ENCODE peak calls at places on chromosome 9, in ten cellular contexts. I, P, V, W, G, J, T, K, U and B are unnamed samples.
A peak's percentile ranks its signal among the peaks of the same experiment; 100 is the strongest.

GRCh38 chr9:121819511-121820231 is 168.2 kb downstream of the DAB2IP start:
- DNase-seq in J (peak; percentile 25), I (peak; percentile 34), W (no peak), K (peak; percentile 22), V (peak; percentile 63), P (no peak), G (no peak), T (peak; percentile 33), U (no peak), B (no peak)

GRCh38 chr9:124356745-124357390 is 58.4 kb downstream of the PSMB7 start:
- DNase-seq in J (no peak), P (no peak), K (no peak), G (no peak), V (no peak), T (no peak), W (no peak), I (no peak), U (peak; percentile 17), B (no peak)

GRCh38 chr9:93154293-93154903 is 20.3 kb upstream of the NINJ1 start:
- DNase-seq in V (no peak), U (no peak), P (peak; percentile 59), I (no peak), W (no peak), K (no peak), J (no peak), G (no peak), T (peak; percentile 38), B (no peak)

GRCh38 chr9:79847074-79847473 is 275.3 kb downstream of the TLE4 start:
- DNase-seq in J (no peak), P (no peak), K (no peak), U (no peak), G (no peak), V (no peak), I (no peak), T (no peak), W (no peak), B (no peak)

GRCh38 chr9:684055-684949 is 157.2 kb upstream of the DMRT1 start:
- DNase-seq in J (peak; percentile 89), U (no peak), G (no peak), I (no peak), K (peak; percentile 33), T (peak; percentile 81), W (no peak), V (peak; percentile 81), P (no peak), B (no peak)

GRCh38 chr9:83457005-83457404 is 81.2 kb downstream of the FRMD3 start:
- DNase-seq in W (no peak), J (no peak), U (no peak), P (no peak), G (no peak), V (no peak), T (no peak), K (no peak), I (no peak), B (no peak)

GRCh38 chr9:124266826-124267201 is 9.1 kb downstream of the NEK6 start:
- DNase-seq in P (no peak), V (no peak), U (no peak), I (no peak), W (no peak), J (peak; percentile 29), K (no peak), G (no peak), T (no peak), B (no peak)

GRCh38 chr9:117747571-117747970 is 43.4 kb downstream of the TLR4 start:
- DNase-seq in J (no peak), I (no peak), K (no peak), P (no peak), G (no peak), U (no peak), T (no peak), W (no peak), V (no peak), B (no peak)

GRCh38 chr9:116269250-116269649 is 115.7 kb downstream of the PAPPA start:
- DNase-seq in W (no peak), P (no peak), V (no peak), J (no peak), I (no peak), U (no peak), K (peak; percentile 55), T (peak; percentile 11), G (no peak), B (no peak)

GRCh38 chr9:90274725-90275124 is 367.9 kb downstream of the DIRAS2 start:
- DNase-seq in W (no peak), K (no peak), G (no peak), J (no peak), V (no peak), P (no peak), I (no peak), T (no peak), U (no peak), B (no peak)

GRCh38 chr9:29691145-29691544 is 2117.9 kb upstream of the C9orf72 start:
- DNase-seq in T (no peak), P (no peak), W (no peak), U (no peak), K (no peak), I (no peak), V (no peak), J (no peak), G (no peak), B (no peak)

GRCh38 chr9:99222416-99223280 is 566 bp downstream of the SEC61B start:
- DNase-seq in P (no peak), W (no peak), T (no peak), J (no peak), G (no peak), I (no peak), K (peak; percentile 29), U (no peak), V (peak; percentile 36), B (no peak)

GRCh38 chr9:97858393-97858713 is 5.3 kb downstream of the FOXE1 start:
- DNase-seq in V (no peak), W (no peak), G (no peak), K (no peak), J (no peak), P (no peak), T (no peak), U (no peak), I (no peak), B (no peak)

GRCh38 chr9:130008577-130008976 is 34.4 kb downstream of the FNBP1 start:
- DNase-seq in I (no peak), T (no peak), G (no peak), V (no peak), K (no peak), P (no peak), J (no peak), W (no peak), U (no peak), B (no peak)

GRCh38 chr9:110531776-110532175 is 47.8 kb downstream of the SVEP1 start:
- DNase-seq in V (peak; percentile 55), I (no peak), K (no peak), T (peak; percentile 31), G (no peak), U (no peak), J (peak; percentile 56), W (no peak), P (no peak), B (no peak)

GRCh38 chr9:108367188-108367587 is 488.6 kb downstream of the ACTL7B start:
- DNase-seq in G (no peak), U (no peak), T (no peak), P (no peak), J (no peak), K (no peak), V (no peak), I (no peak), W (no peak), B (no peak)

GRCh38 chr9:86557063-86557766 is 203.0 kb upstream of the TUT7 start:
- DNase-seq in W (peak; percentile 67), K (peak; percentile 82), J (peak; percentile 82), G (no peak), P (no peak), V (peak; percentile 98), T (no peak), I (no peak), U (no peak), B (no peak)

GRCh38 chr9:137614631-137615386 is 4.0 kb upstream of the EHMT1 start:
- DNase-seq in T (no peak), W (no peak), J (no peak), V (no peak), U (peak; percentile 64), K (no peak), P (no peak), G (no peak), I (peak; percentile 76), B (no peak)
- TF ChIP-seq CTCF in T (no peak), W (no peak), J (no peak), V (no peak), U (no peak), K (peak; percentile 16), P (no peak), G (no peak), I (no peak), B (no peak)

GRCh38 chr9:10104796-10105195 is 508.0 kb downstream of the PTPRD start:
- DNase-seq in V (no peak), W (no peak), T (no peak), U (no peak), J (no peak), K (no peak), G (no peak), P (no peak), I (no peak), B (no peak)
- TF ChIP-seq CTCF in V (no peak), W (no peak), T (no peak), U (no peak), J (no peak), K (no peak), G (no peak), P (no peak), I (no peak), B (no peak)

DNA sequence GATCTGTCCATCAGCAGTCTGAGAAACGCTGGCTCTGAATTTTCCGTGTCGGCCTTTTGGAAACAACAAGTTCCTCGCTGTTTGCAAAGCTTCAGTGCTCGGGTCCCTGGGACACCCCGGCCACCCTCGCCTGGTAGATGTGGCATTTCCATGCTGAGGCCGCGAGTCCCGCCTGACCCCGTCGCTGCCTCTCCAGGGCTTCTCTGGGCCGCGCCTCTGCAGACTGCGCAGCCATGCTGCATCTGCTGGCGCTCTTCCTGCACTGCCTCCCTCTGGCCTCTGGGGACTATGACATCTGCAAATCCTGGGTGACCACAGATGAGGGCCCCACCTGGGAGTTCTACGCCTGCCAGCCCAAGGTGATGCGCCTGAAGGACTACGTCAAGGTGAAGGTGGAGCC is 4.7 kb downstream of the NTNG2 start:
- DNase-seq in U (no peak), J (no peak), V (no peak), I (no peak), T (peak; percentile 15), K (no peak), W (no peak), P (no peak), G (no peak), B (no peak)
- TF ChIP-seq CTCF in U (no peak), J (peak; percentile 32), V (peak; percentile 22), I (no peak), T (peak; percentile 50), K (peak; percentile 62), W (no peak), P (peak; percentile 54), G (peak; percentile 11), B (no peak)

DNA sequence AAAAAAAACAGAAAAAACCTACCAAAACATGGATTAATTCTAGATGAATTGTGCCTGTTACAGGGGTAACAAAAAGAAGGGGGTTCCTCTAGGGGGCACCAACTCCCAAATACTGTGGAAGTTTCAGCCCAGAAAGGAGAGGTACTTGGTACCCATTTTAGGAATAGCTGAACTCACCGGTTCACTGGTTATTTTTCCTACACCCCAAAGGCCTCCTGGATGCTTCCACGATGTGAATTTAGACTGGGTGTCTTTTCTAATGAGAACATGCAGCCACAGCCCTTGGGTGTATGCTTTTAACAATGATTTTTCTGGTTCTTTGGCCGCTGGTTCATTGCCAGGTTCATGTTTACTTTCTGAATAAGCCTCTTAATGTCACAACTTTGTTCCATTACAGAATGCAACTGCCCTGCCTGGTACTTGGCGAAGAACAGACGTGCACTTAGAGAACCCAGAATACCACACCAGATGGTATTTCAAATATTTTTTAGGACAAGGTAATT is 46.7 kb downstream of the GARNL3 start:
- DNase-seq in T (peak; percentile 74), V (peak; percentile 36), W (no peak), I (no peak), J (peak; percentile 78), G (no peak), U (peak; percentile 65), K (peak; percentile 52), P (peak; percentile 20), B (no peak)
- TF ChIP-seq CTCF in T (peak; percentile 56), V (peak; percentile 33), W (no peak), I (no peak), J (peak; percentile 62), G (peak; percentile 28), U (peak; percentile 32), K (peak; percentile 72), P (peak; percentile 37), B (no peak)